ENCODE peak calls at places on chromosomes 1 and 21, in eight cellular contexts. T is left ventricle myocardium inferior; V is Peyer's patch; F is CD8-positive, alpha-beta T cell; N is GM10248; P is OCI-LY7; L is HFF-Myc; Q is fibroblast of lung. H is an unnamed sample.

GRCh38 chr1:16903054-16903453 is 7.3 kb downstream of the RNU1-2 start:
- DNase-seq in T (no peak), V (no peak), F (no peak), N (no peak), P (peak), L (no peak), Q (peak), H (no peak)

GRCh38 chr1:100721502-100722205 is 2.1 kb downstream of the VCAM1 start:
- DNase-seq in T (no peak), V (peak), F (no peak), N (no peak), P (no peak), L (peak), Q (peak), H (no peak)

GRCh38 chr1:190551638-190552037 is 74.0 kb upstream of the BRINP3 start:
- DNase-seq in T (no peak), V (no peak), F (no peak), N (no peak), P (no peak), L (no peak), Q (no peak), H (no peak)

GRCh38 chr21:45088729-45089128 is 14.3 kb downstream of the ADARB1 start:
- DNase-seq in T (no peak), V (no peak), F (no peak), N (no peak), P (no peak), L (no peak), Q (no peak), H (no peak)

GRCh38 chr1:36008546-36009197 is 75.2 kb upstream of the TEKT2 start:
- DNase-seq in T (no peak), V (no peak), F (no peak), N (no peak), P (no peak), L (peak), Q (peak), H (no peak)

GRCh38 chr1:38371505-38371844 is 324.9 kb upstream of the POU3F1 start:
- DNase-seq in T (no peak), V (no peak), F (no peak), N (no peak), P (peak), L (no peak), Q (no peak), H (no peak)

GRCh38 chr21:42655797-42656770 is 2.7 kb downstream of the PDE9A start:
- DNase-seq in T (no peak), V (no peak), F (no peak), N (no peak), P (peak), L (no peak), Q (no peak), H (no peak)

GRCh38 chr1:186708578-186709203 is 28.5 kb upstream of the PTGS2 start:
- DNase-seq in T (no peak), V (no peak), F (no peak), N (no peak), P (no peak), L (no peak), Q (peak), H (no peak)

GRCh38 chr1:153525088-153525713 is 10.6 kb downstream of the S100A6 start:
- DNase-seq in T (no peak), V (no peak), F (no peak), N (no peak), P (no peak), L (no peak), Q (peak), H (no peak)

GRCh38 chr1:154608522-154609294 is 722 bp upstream of the ADAR start:
- DNase-seq in T (peak), V (peak), F (peak), N (peak), P (peak), L (no peak), Q (peak), H (no peak)

GRCh38 chr1:215720121-215720520 is 153.0 kb downstream of the KCTD3 start:
- DNase-seq in T (no peak), V (no peak), F (no peak), N (no peak), P (no peak), L (no peak), Q (peak), H (no peak)

GRCh38 chr1:145996433-145997155 is at the start of gene TXNIP:
- DNase-seq in T (peak), V (peak), F (peak), N (peak), P (peak), L (peak), Q (peak), H (peak)

GRCh38 chr1:241641748-241642592 is 1.8 kb upstream of the CHML start:
- DNase-seq in T (no peak), V (no peak), F (no peak), N (no peak), P (no peak), L (no peak), Q (peak), H (no peak)

GRCh38 chr1:177632923-177633322 is 336.9 kb downstream of the SEC16B start:
- DNase-seq in T (no peak), V (no peak), F (no peak), N (no peak), P (no peak), L (no peak), Q (no peak), H (no peak)

GRCh38 chr1:177627148-177627910 is 342.5 kb downstream of the SEC16B start:
- DNase-seq in T (no peak), V (no peak), F (no peak), N (no peak), P (no peak), L (no peak), Q (no peak), H (no peak)

GRCh38 chr1:177629526-177629925 is 340.3 kb downstream of the SEC16B start:
- DNase-seq in T (no peak), V (no peak), F (no peak), N (no peak), P (no peak), L (no peak), Q (no peak), H (no peak)

GRCh38 chr1:177631770-177632169 is 338.1 kb downstream of the SEC16B start:
- DNase-seq in T (no peak), V (no peak), F (no peak), N (no peak), P (no peak), L (no peak), Q (no peak), H (no peak)
- TF ChIP-seq CTCF in T (no peak), V (no peak), F (no peak), N (no peak), P (no peak), L (no peak), Q (no peak), H (no peak)

DNA sequence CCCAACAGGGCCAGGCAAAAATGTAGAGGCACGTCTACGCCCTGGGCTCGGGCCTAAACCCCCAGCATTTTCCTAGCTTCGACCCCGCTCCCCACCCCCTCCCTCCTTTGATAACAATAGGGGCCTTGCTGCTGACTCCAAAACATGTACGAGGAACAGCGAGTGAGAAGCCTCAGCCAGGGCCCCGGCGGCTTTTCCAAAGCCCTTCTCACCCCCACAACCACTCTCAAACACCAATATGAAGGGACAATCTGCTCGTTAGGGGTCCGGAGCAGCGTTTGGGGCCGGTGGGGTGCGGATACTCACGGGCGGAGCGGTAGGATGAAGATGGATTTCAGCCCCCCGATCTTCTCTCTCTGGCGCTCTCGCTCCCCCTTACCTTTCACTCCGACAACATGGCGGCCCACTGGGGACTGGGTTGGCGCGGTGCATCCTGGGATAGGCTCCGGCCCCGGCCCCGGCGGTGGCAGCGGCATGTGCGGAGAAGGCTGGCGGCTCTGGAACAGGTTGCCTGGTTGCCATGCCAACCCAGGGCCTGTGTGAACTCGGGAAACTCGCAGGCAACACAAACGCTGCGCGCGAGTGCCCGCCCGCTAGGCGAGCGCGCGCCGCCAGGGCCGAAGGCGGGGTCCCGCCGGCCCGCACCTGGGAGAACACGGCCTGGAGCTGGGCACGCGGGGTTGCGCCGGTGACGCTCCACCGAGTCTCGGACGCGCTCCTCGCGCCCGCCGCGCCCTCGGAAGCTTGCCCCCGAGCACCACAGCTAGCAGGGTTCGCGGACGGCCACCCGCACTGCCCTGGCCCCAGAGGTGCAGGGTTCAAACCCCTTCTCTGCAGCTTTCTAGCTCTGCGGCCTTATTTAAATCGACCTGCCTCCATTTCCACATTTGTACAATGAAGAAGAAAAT is at the start of gene PUM1:
- DNase-seq in T (peak), V (peak), F (peak), N (peak), P (peak), L (peak), Q (peak), H (peak)
- TF ChIP-seq CTCF in T (peak), V (peak), F (no peak), N (no peak), P (no peak), L (no peak), Q (no peak), H (no peak)

GRCh38 chr1:31715873-31716220 is 12.0 kb upstream of the COL16A1 start:
- DNase-seq in T (no peak), V (no peak), F (no peak), N (no peak), P (no peak), L (no peak), Q (no peak), H (no peak)
- TF ChIP-seq CTCF in T (peak), V (no peak), F (no peak), N (no peak), P (no peak), L (no peak), Q (no peak), H (peak)

DNA sequence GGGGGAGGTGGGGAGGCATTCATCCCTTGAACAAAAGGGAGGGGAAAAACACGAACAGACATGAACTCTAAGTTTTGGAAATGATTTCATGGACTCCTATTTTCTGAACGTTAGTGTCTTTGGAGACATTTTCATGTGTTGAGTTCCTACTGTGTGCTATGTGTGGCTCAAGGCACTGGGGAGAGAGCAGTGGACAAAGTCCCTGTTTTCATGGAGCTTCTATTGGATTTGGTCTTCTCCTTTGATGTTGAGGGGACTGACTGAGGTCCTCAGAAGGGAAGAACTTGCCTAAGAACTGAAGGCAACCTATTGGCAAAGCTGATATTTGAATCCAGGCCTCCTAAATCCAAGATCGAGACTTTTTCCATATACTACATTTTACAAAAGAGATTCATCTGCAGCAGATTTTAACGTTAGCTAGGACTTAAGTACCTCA is 30.4 kb downstream of the JUN start:
- DNase-seq in T (no peak), V (no peak), F (no peak), N (no peak), P (no peak), L (no peak), Q (no peak), H (no peak)
- TF ChIP-seq CTCF in T (no peak), V (no peak), F (no peak), N (no peak), P (no peak), L (no peak), Q (no peak), H (no peak)

GRCh38 chr1:27576846-27577245 is 27.1 kb downstream of the AHDC1 start:
- DNase-seq in T (peak), V (no peak), F (no peak), N (no peak), P (no peak), L (no peak), Q (no peak), H (no peak)

GRCh38 chr1:27572679-27573426 is 31.1 kb downstream of the AHDC1 start:
- DNase-seq in T (peak), V (no peak), F (no peak), N (no peak), P (no peak), L (no peak), Q (no peak), H (no peak)

GRCh38 chr1:27574001-27574781 is 29.8 kb downstream of the AHDC1 start:
- DNase-seq in T (peak), V (no peak), F (no peak), N (no peak), P (no peak), L (no peak), Q (no peak), H (no peak)

GRCh38 chr1:27575861-27576331 is 28.0 kb downstream of the AHDC1 start:
- DNase-seq in T (peak), V (peak), F (no peak), N (peak), P (no peak), L (no peak), Q (peak), H (no peak)

GRCh38 chr1:27574871-27575831 is 28.8 kb downstream of the AHDC1 start:
- DNase-seq in T (peak), V (peak), F (no peak), N (no peak), P (no peak), L (no peak), Q (peak), H (no peak)
- TF ChIP-seq CTCF in T (peak), V (no peak), F (no peak), N (no peak), P (peak), L (peak), Q (peak), H (peak)

GRCh38 chr1:53175302-53175913 is 21.2 kb upstream of the CPT2 start:
- DNase-seq in T (no peak), V (no peak), F (no peak), N (no peak), P (no peak), L (no peak), Q (peak), H (no peak)

GRCh38 chr1:53180226-53180625 is 16.4 kb upstream of the CPT2 start:
- DNase-seq in T (no peak), V (no peak), F (no peak), N (no peak), P (no peak), L (no peak), Q (peak), H (no peak)

GRCh38 chr1:53180951-53181350 is 15.7 kb upstream of the CPT2 start:
- DNase-seq in T (no peak), V (no peak), F (no peak), N (no peak), P (no peak), L (no peak), Q (no peak), H (no peak)

GRCh38 chr1:53172751-53173498 is 23.7 kb upstream of the CPT2 start:
- DNase-seq in T (no peak), V (peak), F (no peak), N (peak), P (peak), L (no peak), Q (peak), H (no peak)

DNA sequence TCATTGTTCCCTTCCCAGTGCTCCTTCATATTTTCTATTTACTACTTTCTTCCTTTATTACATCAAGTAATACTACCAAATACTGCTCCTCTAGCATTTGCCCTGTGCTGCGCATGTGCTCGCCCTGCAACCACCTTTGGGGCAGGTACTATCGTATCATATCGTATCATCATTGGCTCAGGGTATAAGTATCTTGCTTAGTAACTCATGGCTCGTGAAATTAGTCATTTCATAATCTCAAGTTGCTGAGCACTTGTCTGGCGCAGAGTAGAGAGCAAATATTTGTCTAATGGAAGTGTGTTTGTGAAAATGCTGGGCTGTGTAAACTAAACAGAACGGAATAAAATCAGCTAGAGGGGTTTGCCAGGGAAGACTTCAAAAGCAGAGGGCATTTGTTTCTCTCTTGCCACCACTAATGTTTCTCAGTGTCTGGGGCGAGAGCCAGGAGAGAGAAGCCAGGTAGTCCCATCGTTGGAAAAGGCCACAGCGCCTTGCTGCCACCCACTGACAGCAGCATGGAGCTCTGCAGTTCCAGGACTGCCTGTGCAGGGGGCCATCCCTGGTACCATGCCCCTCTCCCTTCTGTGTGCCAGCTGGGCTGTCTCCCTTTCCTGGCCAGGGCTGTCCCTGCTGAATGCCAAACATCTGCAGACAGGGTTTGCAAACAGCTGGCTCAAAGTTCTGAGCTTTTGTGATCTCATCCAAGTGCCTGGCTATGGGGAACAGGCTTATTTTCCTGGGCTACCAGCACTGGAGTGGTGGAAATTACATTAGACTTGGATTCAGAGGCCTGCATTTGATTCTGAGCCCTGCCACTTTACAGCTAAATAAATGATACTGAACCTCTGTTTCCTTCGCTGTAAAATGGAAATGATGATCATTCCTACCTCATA is 19.9 kb upstream of the CPT2 start:
- DNase-seq in T (peak), V (no peak), F (no peak), N (no peak), P (no peak), L (no peak), Q (peak), H (no peak)
- TF ChIP-seq CTCF in T (peak), V (peak), F (no peak), N (no peak), P (no peak), L (peak), Q (peak), H (peak)

DNA sequence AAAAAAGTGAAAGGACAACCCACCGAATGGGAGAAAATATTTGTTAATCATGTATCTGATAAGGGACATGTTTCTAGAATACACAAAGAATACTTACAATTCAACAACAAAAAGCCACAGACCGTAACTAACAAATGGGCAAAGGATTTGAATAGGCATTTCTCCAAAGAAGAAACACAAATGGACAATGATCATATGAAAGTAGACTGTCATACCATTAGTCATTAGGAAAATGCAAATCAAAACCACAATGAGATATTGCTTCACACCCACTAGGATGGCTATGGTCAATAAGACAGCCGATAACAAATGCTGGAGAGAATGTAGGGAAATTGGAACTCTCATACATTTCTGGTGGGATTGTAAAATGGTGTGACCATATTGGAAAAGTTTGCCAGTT is 367.2 kb upstream of the SGIP1 start:
- DNase-seq in T (no peak), V (no peak), F (no peak), N (no peak), P (no peak), L (no peak), Q (no peak), H (no peak)
- TF ChIP-seq CTCF in T (no peak), V (no peak), F (no peak), N (no peak), P (no peak), L (no peak), Q (no peak), H (no peak)

GRCh38 chr1:246566808-246567154 is 525 bp downstream of the CNST start:
- DNase-seq in T (no peak), V (peak), F (no peak), N (peak), P (peak), L (no peak), Q (no peak), H (no peak)
- TF ChIP-seq CTCF in T (no peak), V (no peak), F (no peak), N (no peak), P (peak), L (no peak), Q (no peak), H (no peak)